ENCODE peak calls at places on chromosomes 12 and 14, in eight cellular contexts. One of them, this sample, is unnamed.

GRCh38 chr14:67493092-67493717 is 4.7 kb upstream of the TMEM229B start:
- DNase-seq in fibroblast of pulmonary artery: no peak
- DNase-seq in astrocyte of the cerebellum: no peak
- DNase-seq in CD8-positive, alpha-beta T cell: no peak
- DNase-seq in AG04450: no peak
- DNase-seq in tibial artery: no peak
- DNase-seq in WERI-Rb-1: no peak
- DNase-seq in dorsolateral prefrontal cortex: no peak
- DNase-seq in this sample: no peak

GRCh38 chr14:52076334-52076733 is 7.5 kb upstream of the NID2 start:
- DNase-seq in tibial artery: peak
- DNase-seq in AG04450: no peak
- DNase-seq in CD8-positive, alpha-beta T cell: no peak
- DNase-seq in WERI-Rb-1: no peak
- DNase-seq in dorsolateral prefrontal cortex: no peak
- DNase-seq in astrocyte of the cerebellum: no peak
- DNase-seq in fibroblast of pulmonary artery: peak
- DNase-seq in this sample: no peak

GRCh38 chr14:75292016-75292646 is 13.5 kb downstream of the FOS start:
- DNase-seq in tibial artery: peak
- DNase-seq in astrocyte of the cerebellum: no peak
- DNase-seq in AG04450: no peak
- DNase-seq in fibroblast of pulmonary artery: no peak
- DNase-seq in WERI-Rb-1: no peak
- DNase-seq in dorsolateral prefrontal cortex: no peak
- DNase-seq in CD8-positive, alpha-beta T cell: no peak
- DNase-seq in this sample: no peak

GRCh38 chr12:101671839-101672238 is 25.6 kb upstream of the CHPT1 start:
- DNase-seq in astrocyte of the cerebellum: no peak
- DNase-seq in fibroblast of pulmonary artery: no peak
- DNase-seq in tibial artery: no peak
- DNase-seq in CD8-positive, alpha-beta T cell: no peak
- DNase-seq in AG04450: no peak
- DNase-seq in dorsolateral prefrontal cortex: no peak
- DNase-seq in WERI-Rb-1: no peak
- DNase-seq in this sample: no peak

GRCh38 chr14:103638594-103638993 is 9.6 kb downstream of the KLC1 start:
- DNase-seq in fibroblast of pulmonary artery: no peak
- DNase-seq in tibial artery: no peak
- DNase-seq in dorsolateral prefrontal cortex: no peak
- DNase-seq in CD8-positive, alpha-beta T cell: no peak
- DNase-seq in astrocyte of the cerebellum: no peak
- DNase-seq in AG04450: no peak
- DNase-seq in WERI-Rb-1: no peak
- DNase-seq in this sample: no peak

GRCh38 chr12:241266-241665 is 21.4 kb downstream of the SLC6A13 start:
- DNase-seq in astrocyte of the cerebellum: no peak
- DNase-seq in WERI-Rb-1: no peak
- DNase-seq in dorsolateral prefrontal cortex: no peak
- DNase-seq in fibroblast of pulmonary artery: no peak
- DNase-seq in tibial artery: no peak
- DNase-seq in AG04450: no peak
- DNase-seq in CD8-positive, alpha-beta T cell: no peak
- DNase-seq in this sample: no peak

GRCh38 chr12:85803231-85803630 is 33.0 kb downstream of the RASSF9 start:
- DNase-seq in tibial artery: no peak
- DNase-seq in dorsolateral prefrontal cortex: no peak
- DNase-seq in fibroblast of pulmonary artery: peak
- DNase-seq in CD8-positive, alpha-beta T cell: no peak
- DNase-seq in WERI-Rb-1: no peak
- DNase-seq in AG04450: no peak
- DNase-seq in astrocyte of the cerebellum: no peak
- DNase-seq in this sample: no peak

GRCh38 chr12:48999371-49000131 is at the start of gene DDN:
- DNase-seq in fibroblast of pulmonary artery: no peak
- DNase-seq in CD8-positive, alpha-beta T cell: no peak
- DNase-seq in dorsolateral prefrontal cortex: peak
- DNase-seq in astrocyte of the cerebellum: no peak
- DNase-seq in WERI-Rb-1: peak
- DNase-seq in tibial artery: no peak
- DNase-seq in AG04450: no peak
- DNase-seq in this sample: no peak

GRCh38 chr12:17266856-17267255 is 660.9 kb upstream of the LMO3 start:
- DNase-seq in WERI-Rb-1: no peak
- DNase-seq in astrocyte of the cerebellum: no peak
- DNase-seq in dorsolateral prefrontal cortex: no peak
- DNase-seq in fibroblast of pulmonary artery: no peak
- DNase-seq in CD8-positive, alpha-beta T cell: no peak
- DNase-seq in tibial artery: no peak
- DNase-seq in AG04450: no peak
- DNase-seq in this sample: no peak

GRCh38 chr12:25500651-25501050 is 52.4 kb downstream of the LMNTD1 start:
- DNase-seq in WERI-Rb-1: no peak
- DNase-seq in tibial artery: no peak
- DNase-seq in CD8-positive, alpha-beta T cell: no peak
- DNase-seq in dorsolateral prefrontal cortex: no peak
- DNase-seq in fibroblast of pulmonary artery: no peak
- DNase-seq in astrocyte of the cerebellum: no peak
- DNase-seq in AG04450: no peak
- DNase-seq in this sample: no peak

GRCh38 chr14:34604990-34605389 is 25.0 kb downstream of the SNX6 start:
- DNase-seq in astrocyte of the cerebellum: no peak
- DNase-seq in AG04450: no peak
- DNase-seq in tibial artery: no peak
- DNase-seq in dorsolateral prefrontal cortex: no peak
- DNase-seq in WERI-Rb-1: no peak
- DNase-seq in fibroblast of pulmonary artery: peak
- DNase-seq in CD8-positive, alpha-beta T cell: no peak
- DNase-seq in this sample: no peak

GRCh38 chr14:100417466-100417865 is 94.3 kb downstream of the SLC25A47 start:
- DNase-seq in CD8-positive, alpha-beta T cell: no peak
- DNase-seq in fibroblast of pulmonary artery: peak
- DNase-seq in dorsolateral prefrontal cortex: peak
- DNase-seq in tibial artery: no peak
- DNase-seq in astrocyte of the cerebellum: peak
- DNase-seq in WERI-Rb-1: peak
- DNase-seq in AG04450: peak
- DNase-seq in this sample: peak

GRCh38 chr12:69102856-69103255 is 136.5 kb upstream of the CPSF6 start:
- DNase-seq in CD8-positive, alpha-beta T cell: no peak
- DNase-seq in WERI-Rb-1: no peak
- DNase-seq in fibroblast of pulmonary artery: no peak
- DNase-seq in AG04450: no peak
- DNase-seq in tibial artery: no peak
- DNase-seq in astrocyte of the cerebellum: no peak
- DNase-seq in dorsolateral prefrontal cortex: no peak
- DNase-seq in this sample: no peak

GRCh38 chr12:114015851-114016250 is 49.7 kb upstream of the RBM19 start:
- DNase-seq in fibroblast of pulmonary artery: no peak
- DNase-seq in WERI-Rb-1: no peak
- DNase-seq in AG04450: no peak
- DNase-seq in tibial artery: no peak
- DNase-seq in CD8-positive, alpha-beta T cell: no peak
- DNase-seq in dorsolateral prefrontal cortex: no peak
- DNase-seq in astrocyte of the cerebellum: no peak
- DNase-seq in this sample: no peak

GRCh38 chr12:114012744-114013431 is 46.8 kb upstream of the RBM19 start:
- DNase-seq in astrocyte of the cerebellum: no peak
- DNase-seq in fibroblast of pulmonary artery: no peak
- DNase-seq in tibial artery: no peak
- DNase-seq in WERI-Rb-1: no peak
- DNase-seq in AG04450: no peak
- DNase-seq in CD8-positive, alpha-beta T cell: no peak
- DNase-seq in dorsolateral prefrontal cortex: no peak
- DNase-seq in this sample: no peak

GRCh38 chr12:114011711-114012110 is 45.6 kb upstream of the RBM19 start:
- DNase-seq in WERI-Rb-1: no peak
- DNase-seq in astrocyte of the cerebellum: no peak
- DNase-seq in tibial artery: no peak
- DNase-seq in AG04450: no peak
- DNase-seq in dorsolateral prefrontal cortex: no peak
- DNase-seq in CD8-positive, alpha-beta T cell: no peak
- DNase-seq in fibroblast of pulmonary artery: no peak
- DNase-seq in this sample: no peak

GRCh38 chr12:114018669-114019068 is 52.5 kb upstream of the RBM19 start:
- DNase-seq in WERI-Rb-1: no peak
- DNase-seq in tibial artery: no peak
- DNase-seq in AG04450: no peak
- DNase-seq in CD8-positive, alpha-beta T cell: no peak
- DNase-seq in fibroblast of pulmonary artery: peak
- DNase-seq in astrocyte of the cerebellum: no peak
- DNase-seq in dorsolateral prefrontal cortex: no peak
- DNase-seq in this sample: peak

GRCh38 chr12:114013601-114014345 is 47.6 kb upstream of the RBM19 start:
- DNase-seq in astrocyte of the cerebellum: no peak
- DNase-seq in fibroblast of pulmonary artery: peak
- DNase-seq in CD8-positive, alpha-beta T cell: no peak
- DNase-seq in WERI-Rb-1: no peak
- DNase-seq in tibial artery: no peak
- DNase-seq in dorsolateral prefrontal cortex: no peak
- DNase-seq in AG04450: peak
- DNase-seq in this sample: peak
- H3K4me3 ChIP-seq in astrocyte of the cerebellum: no peak
- H3K4me3 ChIP-seq in fibroblast of pulmonary artery: no peak
- H3K4me3 ChIP-seq in CD8-positive, alpha-beta T cell: no peak
- H3K4me3 ChIP-seq in WERI-Rb-1: no peak
- H3K4me3 ChIP-seq in tibial artery: no peak
- H3K4me3 ChIP-seq in dorsolateral prefrontal cortex: no peak
- H3K4me3 ChIP-seq in AG04450: no peak
- H3K4me3 ChIP-seq in this sample: no peak

GRCh38 chr12:104877107-104877705 is 80.9 kb downstream of the SLC41A2 start:
- DNase-seq in fibroblast of pulmonary artery: peak
- DNase-seq in astrocyte of the cerebellum: peak
- DNase-seq in tibial artery: no peak
- DNase-seq in AG04450: no peak
- DNase-seq in CD8-positive, alpha-beta T cell: peak
- DNase-seq in dorsolateral prefrontal cortex: peak
- DNase-seq in WERI-Rb-1: peak
- DNase-seq in this sample: no peak
- TF ChIP-seq CTCF in fibroblast of pulmonary artery: peak
- TF ChIP-seq CTCF in astrocyte of the cerebellum: peak
- TF ChIP-seq CTCF in tibial artery: peak
- TF ChIP-seq CTCF in AG04450: peak
- TF ChIP-seq CTCF in CD8-positive, alpha-beta T cell: peak
- TF ChIP-seq CTCF in dorsolateral prefrontal cortex: peak
- TF ChIP-seq CTCF in WERI-Rb-1: peak
- TF ChIP-seq CTCF in this sample: peak

GRCh38 chr12:130334937-130335336 is 2.8 kb upstream of the PIWIL1 start:
- DNase-seq in WERI-Rb-1: no peak
- DNase-seq in fibroblast of pulmonary artery: no peak
- DNase-seq in tibial artery: no peak
- DNase-seq in CD8-positive, alpha-beta T cell: no peak
- DNase-seq in AG04450: no peak
- DNase-seq in dorsolateral prefrontal cortex: peak
- DNase-seq in astrocyte of the cerebellum: no peak
- DNase-seq in this sample: no peak

GRCh38 chr12:130338794-130339601 is 1.3 kb downstream of the PIWIL1 start:
- DNase-seq in WERI-Rb-1: no peak
- DNase-seq in tibial artery: no peak
- DNase-seq in AG04450: no peak
- DNase-seq in dorsolateral prefrontal cortex: no peak
- DNase-seq in fibroblast of pulmonary artery: no peak
- DNase-seq in CD8-positive, alpha-beta T cell: no peak
- DNase-seq in astrocyte of the cerebellum: no peak
- DNase-seq in this sample: no peak

GRCh38 chr12:130337476-130338303 is at the start of gene PIWIL1:
- DNase-seq in WERI-Rb-1: no peak
- DNase-seq in tibial artery: no peak
- DNase-seq in astrocyte of the cerebellum: no peak
- DNase-seq in AG04450: no peak
- DNase-seq in fibroblast of pulmonary artery: no peak
- DNase-seq in CD8-positive, alpha-beta T cell: no peak
- DNase-seq in dorsolateral prefrontal cortex: no peak
- DNase-seq in this sample: no peak

GRCh38 chr12:130335517-130336392 is 1.9 kb upstream of the PIWIL1 start:
- DNase-seq in astrocyte of the cerebellum: peak
- DNase-seq in CD8-positive, alpha-beta T cell: no peak
- DNase-seq in WERI-Rb-1: peak
- DNase-seq in AG04450: no peak
- DNase-seq in fibroblast of pulmonary artery: peak
- DNase-seq in dorsolateral prefrontal cortex: peak
- DNase-seq in tibial artery: no peak
- DNase-seq in this sample: peak

DNA sequence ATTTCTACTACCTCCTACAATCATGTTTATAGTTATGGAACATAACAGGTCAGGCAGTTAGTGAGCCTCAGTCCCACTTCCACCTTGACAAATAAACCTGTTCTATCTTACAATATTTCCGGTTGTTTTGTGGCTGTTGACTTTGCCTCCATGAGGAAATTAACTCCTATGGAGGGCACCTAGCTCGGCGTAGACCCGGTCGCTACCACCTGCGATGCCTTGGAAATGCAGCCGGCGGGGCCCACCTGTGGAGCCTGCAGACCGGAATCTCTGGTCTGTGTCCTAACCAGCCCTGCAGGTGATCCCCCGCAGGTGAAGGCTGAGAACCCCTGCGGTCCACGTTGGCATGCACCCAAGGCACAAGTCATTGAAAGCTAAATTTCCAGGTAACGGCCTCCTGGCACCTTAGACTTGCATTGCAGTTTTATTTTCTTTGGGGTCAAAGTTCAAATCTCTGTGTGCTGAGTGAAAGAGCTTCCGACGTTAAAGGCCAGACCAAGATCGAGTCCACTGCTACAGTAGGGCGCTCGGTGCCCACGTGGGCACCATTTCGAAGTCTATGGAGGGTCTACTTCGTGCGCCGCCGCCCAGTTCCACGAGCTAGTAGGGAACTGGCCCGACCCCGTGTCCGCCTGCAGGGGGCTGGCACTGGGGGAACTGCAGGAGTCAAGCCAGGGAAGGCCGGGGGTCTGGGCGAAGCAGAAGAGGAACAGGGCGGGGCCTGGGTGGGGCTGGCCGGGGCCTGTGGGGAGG is 788 bp upstream of the PIWIL1 start:
- DNase-seq in tibial artery: no peak
- DNase-seq in AG04450: no peak
- DNase-seq in CD8-positive, alpha-beta T cell: no peak
- DNase-seq in dorsolateral prefrontal cortex: no peak
- DNase-seq in astrocyte of the cerebellum: no peak
- DNase-seq in WERI-Rb-1: no peak
- DNase-seq in fibroblast of pulmonary artery: no peak
- DNase-seq in this sample: no peak
- H3K4me3 ChIP-seq in tibial artery: no peak
- H3K4me3 ChIP-seq in AG04450: no peak
- H3K4me3 ChIP-seq in CD8-positive, alpha-beta T cell: no peak
- H3K4me3 ChIP-seq in dorsolateral prefrontal cortex: no peak
- H3K4me3 ChIP-seq in astrocyte of the cerebellum: no peak
- H3K4me3 ChIP-seq in WERI-Rb-1: no peak
- H3K4me3 ChIP-seq in fibroblast of pulmonary artery: no peak
- H3K4me3 ChIP-seq in this sample: no peak

DNA sequence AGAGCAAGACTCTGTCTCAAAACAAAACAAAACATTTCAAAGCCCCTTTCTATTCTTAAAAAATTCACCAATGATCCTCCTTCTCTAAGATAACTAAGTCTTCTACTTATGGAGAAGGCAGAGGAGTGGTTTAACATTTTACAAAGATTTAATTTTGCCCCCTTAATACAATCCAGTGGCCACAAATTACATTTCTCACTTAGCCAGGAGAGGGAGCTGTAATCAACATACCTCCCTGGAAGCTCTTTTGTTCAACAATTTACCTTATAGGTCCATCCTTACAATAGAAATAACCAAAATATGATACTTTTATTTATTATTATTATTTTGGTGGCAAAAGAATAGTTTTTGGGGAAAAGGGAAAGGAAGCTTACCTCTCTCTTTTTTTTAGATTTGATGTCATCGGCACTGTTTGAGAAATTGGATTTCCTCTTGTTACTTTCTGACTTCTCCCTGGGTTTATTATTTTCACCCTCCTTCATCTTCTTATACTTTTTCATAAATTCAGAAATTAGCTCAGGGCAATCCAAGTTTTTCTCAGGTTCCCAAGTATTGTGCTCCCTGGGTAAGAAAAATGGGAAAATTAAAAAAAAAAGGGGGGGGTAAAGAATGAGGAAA is 28.1 kb downstream of the CBX5 start:
- DNase-seq in dorsolateral prefrontal cortex: no peak
- DNase-seq in fibroblast of pulmonary artery: peak
- DNase-seq in tibial artery: no peak
- DNase-seq in CD8-positive, alpha-beta T cell: no peak
- DNase-seq in astrocyte of the cerebellum: peak
- DNase-seq in WERI-Rb-1: no peak
- DNase-seq in AG04450: no peak
- DNase-seq in this sample: no peak
- TF ChIP-seq CTCF in dorsolateral prefrontal cortex: peak
- TF ChIP-seq CTCF in fibroblast of pulmonary artery: peak
- TF ChIP-seq CTCF in tibial artery: peak
- TF ChIP-seq CTCF in CD8-positive, alpha-beta T cell: peak
- TF ChIP-seq CTCF in astrocyte of the cerebellum: peak
- TF ChIP-seq CTCF in WERI-Rb-1: peak
- TF ChIP-seq CTCF in AG04450: peak
- TF ChIP-seq CTCF in this sample: peak

This sample was measured in HFF-Myc.